ENCODE peak calls at places on chromosomes 3 and 15, in seven cellular contexts. U is epithelial cell of esophagus, N is glutamatergic neuron, T is astrocyte of the spinal cord, R is lung, I is lower lobe of right lung, B is body of pancreas. D is an unnamed sample.
A peak's percentile ranks its signal among the peaks of the same experiment; 100 is the strongest.

GRCh38 chr3:16589120-16589519 is 16.1 kb downstream of the DAZL start:
- DNase-seq in R (no peak), I (no peak), N (no peak), B (no peak), U (no peak), T (no peak), D (no peak)

GRCh38 chr3:5294360-5294759 is 106.9 kb downstream of the EDEM1 start:
- DNase-seq in U (peak; percentile 32), B (no peak), T (peak; percentile 22), N (no peak), I (no peak), R (no peak), D (no peak)

GRCh38 chr3:162034368-162034767 is 537.8 kb downstream of the OTOL1 start:
- DNase-seq in B (no peak), N (no peak), T (peak; percentile 65), U (peak; percentile 2), I (no peak), R (no peak), D (no peak)

GRCh38 chr3:64667138-64667537 is 20.7 kb downstream of the ADAMTS9 start:
- DNase-seq in T (no peak), U (peak; percentile 17), I (no peak), R (no peak), B (no peak), N (no peak), D (no peak)

GRCh38 chr15:27410986-27411385 is 440.0 kb downstream of the GABRG3 start:
- DNase-seq in I (no peak), B (no peak), R (no peak), T (peak; percentile 82), U (no peak), N (no peak), D (no peak)

GRCh38 chr3:46442591-46443530 is 21.8 kb downstream of the LTF start:
- DNase-seq in I (no peak), R (no peak), N (no peak), T (peak; percentile 44), B (no peak), U (no peak), D (no peak)

GRCh38 chr3:45606991-45607712 is 12.6 kb downstream of the LIMD1 start:
- DNase-seq in U (no peak), B (no peak), I (peak; percentile 34), N (no peak), T (peak; percentile 27), R (no peak), D (no peak)

GRCh38 chr3:183491923-183492848 is 63.3 kb downstream of the KLHL6 start:
- DNase-seq in U (no peak), B (no peak), I (no peak), R (no peak), T (no peak), N (no peak), D (no peak)

GRCh38 chr15:75857886-75858285 is 14.6 kb downstream of the UBE2Q2 start:
- DNase-seq in U (no peak), T (no peak), B (no peak), R (no peak), N (no peak), I (no peak), D (no peak)

GRCh38 chr3:38738630-38739395 is 77.2 kb downstream of the SCN10A start:
- DNase-seq in U (peak; percentile 52), T (peak; percentile 37), I (no peak), B (peak; percentile 30), N (peak; percentile 62), R (no peak), D (peak; percentile 47)

GRCh38 chr3:98657429-98657828 is 64.0 kb upstream of the CPOX start:
- DNase-seq in U (peak; percentile 36), R (peak; percentile 52), I (peak; percentile 83), N (peak; percentile 41), T (no peak), B (peak; percentile 49), D (no peak)

GRCh38 chr3:61600195-61600594 is 38.8 kb downstream of the PTPRG start:
- DNase-seq in N (no peak), I (no peak), U (peak; percentile 69), T (peak; percentile 21), R (no peak), B (no peak), D (no peak)

GRCh38 chr3:105388199-105388598 is 21.5 kb downstream of the ALCAM start:
- DNase-seq in I (no peak), B (no peak), T (no peak), U (no peak), N (no peak), R (no peak), D (no peak)

GRCh38 chr3:187519428-187519890 is 150.7 kb downstream of the SST start:
- DNase-seq in R (no peak), B (no peak), U (no peak), N (no peak), I (no peak), T (peak; percentile 51), D (no peak)

GRCh38 chr3:40511031-40511718 is 5.3 kb downstream of the ZNF620 start:
- DNase-seq in B (no peak), R (no peak), T (no peak), N (no peak), I (no peak), U (no peak), D (no peak)

GRCh38 chr15:33735637-33736247 is 232.6 kb upstream of the CHRM5 start:
- DNase-seq in I (no peak), N (peak; percentile 39), U (peak; percentile 55), R (no peak), B (peak; percentile 9), T (peak; percentile 40), D (no peak)

GRCh38 chr15:43277231-43277823 is 10.6 kb upstream of the TGM5 start:
- DNase-seq in B (no peak), T (no peak), U (no peak), N (no peak), R (no peak), I (no peak), D (no peak)

GRCh38 chr3:16816048-16816780 is 68.5 kb upstream of the PLCL2 start:
- DNase-seq in B (no peak), U (peak; percentile 55), T (no peak), I (no peak), N (no peak), R (no peak), D (no peak)

GRCh38 chr15:38297623-38298388 is 45.2 kb downstream of the SPRED1 start:
- DNase-seq in T (peak; percentile 69), R (no peak), U (no peak), I (no peak), N (no peak), B (no peak), D (no peak)

GRCh38 chr3:142863010-142863787 is 25.7 kb downstream of the PCOLCE2 start:
- DNase-seq in T (peak; percentile 53), B (no peak), R (no peak), U (peak; percentile 88), I (no peak), N (no peak), D (no peak)

GRCh38 chr3:142863965-142864924 is 24.6 kb downstream of the PCOLCE2 start:
- DNase-seq in R (no peak), N (no peak), B (no peak), I (no peak), T (no peak), U (peak; percentile 36), D (no peak)

GRCh38 chr3:142861926-142862325 is 27.0 kb downstream of the PCOLCE2 start:
- DNase-seq in B (no peak), N (no peak), I (no peak), U (no peak), R (no peak), T (no peak), D (no peak)

DNA sequence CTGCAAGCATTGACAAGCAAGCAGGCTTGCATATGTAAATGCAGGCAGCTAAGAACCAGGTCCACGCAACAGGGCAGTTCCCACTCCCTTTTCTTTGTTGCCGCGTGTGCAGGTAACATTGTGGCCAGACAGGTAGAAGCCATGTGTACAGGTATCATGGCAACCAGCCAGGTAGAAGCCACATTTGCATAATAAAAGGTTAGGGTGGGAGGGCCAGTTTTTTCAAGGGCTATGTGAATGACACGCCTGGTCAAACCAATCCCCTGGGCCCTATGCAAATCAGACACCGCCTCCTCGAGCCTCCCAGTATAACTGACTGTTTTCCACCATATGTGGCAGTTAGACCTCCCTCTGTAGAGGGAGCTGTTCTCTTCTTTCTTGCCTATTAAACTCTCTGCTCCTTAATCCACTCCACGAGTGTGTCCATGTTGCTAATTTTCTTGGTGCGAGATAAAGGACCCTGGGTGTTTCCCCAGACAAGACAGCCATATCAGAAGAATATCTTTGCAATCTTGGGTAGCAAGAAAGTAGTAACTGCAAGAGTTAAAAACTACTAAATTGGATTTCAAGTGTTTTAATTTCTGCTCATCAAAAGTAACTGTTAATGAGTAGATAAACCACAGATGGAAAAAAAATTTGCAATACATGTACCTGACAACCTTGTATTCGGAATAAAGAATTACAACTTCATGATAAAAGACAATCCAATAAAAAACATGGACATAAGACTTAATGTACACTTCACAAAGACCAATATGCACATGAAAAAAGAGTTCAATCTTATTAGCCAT is 21.8 kb downstream of the PCOLCE2 start:
- DNase-seq in R (no peak), T (no peak), B (peak; percentile 66), N (peak; percentile 66), I (no peak), U (peak; percentile 93), D (no peak)
- TF ChIP-seq CTCF in R (no peak), T (no peak), B (no peak), N (peak; percentile 31), I (no peak), U (peak; percentile 44), D (no peak)

GRCh38 chr3:57627976-57628375 is 30.8 kb upstream of the ARF4 start:
- DNase-seq in B (no peak), R (no peak), N (no peak), I (no peak), U (no peak), T (no peak), D (no peak)
- TF ChIP-seq CTCF in B (no peak), R (no peak), N (no peak), I (no peak), U (no peak), T (no peak), D (no peak)

DNA sequence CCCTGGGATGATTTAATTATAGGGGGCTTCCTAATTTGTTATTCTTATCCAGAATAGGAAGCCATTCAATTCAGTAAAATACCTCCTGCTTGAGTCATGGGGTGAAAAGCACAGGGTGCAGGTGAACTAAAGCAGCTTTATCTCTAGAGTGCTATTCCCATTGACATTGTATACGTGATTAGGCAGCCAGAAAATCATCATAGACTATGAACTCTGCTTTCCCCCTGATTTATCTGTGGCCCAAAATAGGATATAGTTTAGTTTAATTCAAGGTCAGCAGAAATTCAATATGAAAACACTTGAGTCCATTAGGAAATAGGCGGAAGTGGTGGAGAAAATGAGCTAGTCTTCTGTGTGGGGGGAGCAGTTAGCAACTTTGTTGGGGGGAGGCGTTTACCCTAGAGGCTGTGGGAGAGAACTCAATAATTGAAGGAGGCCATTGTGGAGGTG is 18.2 kb upstream of the PRKCI start:
- DNase-seq in U (no peak), R (no peak), T (no peak), B (no peak), I (no peak), N (no peak), D (no peak)
- TF ChIP-seq CTCF in U (no peak), R (no peak), T (no peak), B (no peak), I (no peak), N (no peak), D (no peak)

GRCh38 chr3:36689560-36689959 is 74.8 kb downstream of the DCLK3 start:
- DNase-seq in T (no peak), R (no peak), N (no peak), U (no peak), I (no peak), B (no peak), D (no peak)
- TF ChIP-seq CTCF in T (no peak), R (no peak), N (no peak), U (no peak), I (no peak), B (no peak), D (no peak)